ENCODE peak calls at places on chromosomes 1 and 21, in six cellular contexts. B, C, O, D, W and A are unnamed samples. For H3K4me1, the result is how much of the 10 kb centered on the place peaks cover.

GRCh38 chr1:193348126-193349045 is 162.0 kb upstream of the B3GALT2 start:
- DNase-seq in B (peak), C (no peak), O (peak), D (no peak), W (no peak), A (peak)

GRCh38 chr1:99801584-99801983 is 35.1 kb upstream of the FRRS1 start:
- DNase-seq in B (no peak), C (no peak), O (no peak), D (no peak), W (no peak), A (no peak)

GRCh38 chr1:36522021-36522420 is 39.3 kb upstream of the CSF3R start:
- DNase-seq in B (no peak), C (no peak), O (no peak), D (no peak), W (no peak), A (no peak)

GRCh38 chr1:202275061-202275770 is 66.5 kb downstream of the UBE2T start:
- DNase-seq in B (no peak), C (no peak), O (no peak), D (no peak), W (no peak), A (no peak)

GRCh38 chr21:44649701-44650100 is 3.5 kb downstream of the KRTAP10-11 start:
- DNase-seq in B (no peak), C (no peak), O (no peak), D (no peak), W (no peak), A (no peak)

GRCh38 chr1:50977575-50978143 is 7.6 kb downstream of the CDKN2C start:
- DNase-seq in B (peak), C (peak), O (peak), D (peak), W (peak), A (peak)

GRCh38 chr1:230425252-230426061 is 675 bp downstream of the PGBD5 start:
- DNase-seq in B (peak), C (no peak), O (peak), D (peak), W (no peak), A (peak)

GRCh38 chr21:32298148-32298559 is 501 bp upstream of the MRAP start:
- DNase-seq in B (no peak), C (no peak), O (no peak), D (no peak), W (no peak), A (no peak)

GRCh38 chr1:232335261-232335660 is 294.7 kb downstream of the SIPA1L2 start:
- DNase-seq in B (no peak), C (no peak), O (no peak), D (no peak), W (no peak), A (no peak)

GRCh38 chr1:223674119-223674890 is 8.8 kb upstream of the CAPN8 start:
- DNase-seq in B (no peak), C (no peak), O (peak), D (no peak), W (no peak), A (no peak)

GRCh38 chr1:51819810-51820209 is 58.7 kb downstream of the NRDC start:
- DNase-seq in B (peak), C (no peak), O (no peak), D (no peak), W (no peak), A (no peak)

GRCh38 chr1:201791051-201791774 is 37.7 kb upstream of the IPO9 start:
- DNase-seq in B (no peak), C (peak), O (no peak), D (no peak), W (no peak), A (no peak)

GRCh38 chr21:43982489-43983078 is 29.5 kb upstream of the TRAPPC10 start:
- DNase-seq in B (no peak), C (no peak), O (no peak), D (no peak), W (no peak), A (no peak)

GRCh38 chr1:6052543-6053205 is 7.0 kb downstream of the KCNAB2 start:
- DNase-seq in B (peak), C (peak), O (peak), D (peak), W (peak), A (peak)

GRCh38 chr1:106798991-106799390 is 257.5 kb upstream of the PRMT6 start:
- DNase-seq in B (peak), C (no peak), O (no peak), D (no peak), W (peak), A (no peak)

GRCh38 chr1:244836135-244836521 is 670 bp downstream of the COX20 start:
- DNase-seq in B (peak), C (peak), O (peak), D (no peak), W (peak), A (peak)

GRCh38 chr1:156118175-156118868 is 3.8 kb downstream of the LMNA start:
- DNase-seq in B (peak), C (no peak), O (no peak), D (no peak), W (peak), A (no peak)

GRCh38 chr21:15252437-15252836 is 187.6 kb upstream of the NRIP1 start:
- DNase-seq in B (no peak), C (no peak), O (no peak), D (no peak), W (no peak), A (no peak)

GRCh38 chr1:223515915-223516314 is 122.7 kb downstream of the CCDC185 start:
- DNase-seq in B (no peak), C (no peak), O (no peak), D (no peak), W (no peak), A (no peak)

GRCh38 chr1:116724765-116725375 is 29.4 kb upstream of the CD2 start:
- DNase-seq in B (peak), C (peak), O (peak), D (peak), W (peak), A (peak)

GRCh38 chr1:92961896-92962752 is 862 bp upstream of the DIPK1A start:
- DNase-seq in B (peak), C (peak), O (peak), D (peak), W (peak), A (peak)

GRCh38 chr1:190474587-190475305 is 2.9 kb downstream of the BRINP3 start:
- DNase-seq in B (no peak), C (no peak), O (peak), D (no peak), W (no peak), A (peak)

GRCh38 chr1:235199441-235199840 is 38.4 kb upstream of the RBM34 start:
- DNase-seq in B (peak), C (peak), O (peak), D (no peak), W (no peak), A (peak)

GRCh38 chr21:43881283-43881682 is 16.3 kb downstream of the AGPAT3 start:
- DNase-seq in B (no peak), C (no peak), O (no peak), D (no peak), W (no peak), A (no peak)

GRCh38 chr1:210347112-210347511 is 18.4 kb downstream of the HHAT start:
- DNase-seq in B (peak), C (no peak), O (no peak), D (peak), W (no peak), A (no peak)

GRCh38 chr1:210400043-210400840 is 71.5 kb downstream of the HHAT start:
- DNase-seq in B (peak), C (peak), O (peak), D (peak), W (peak), A (peak)

GRCh38 chr1:212749924-212750535 is 41.5 kb downstream of the NSL1 start:
- DNase-seq in B (peak), C (peak), O (peak), D (peak), W (peak), A (peak)

GRCh38 chr1:166133276-166133841 is 33.4 kb downstream of the FAM78B start:
- DNase-seq in B (no peak), C (peak), O (peak), D (peak), W (peak), A (peak)

GRCh38 chr1:27637052-27637451 is 2.1 kb upstream of the FGR start:
- DNase-seq in B (peak), C (no peak), O (no peak), D (no peak), W (no peak), A (no peak)

DNA sequence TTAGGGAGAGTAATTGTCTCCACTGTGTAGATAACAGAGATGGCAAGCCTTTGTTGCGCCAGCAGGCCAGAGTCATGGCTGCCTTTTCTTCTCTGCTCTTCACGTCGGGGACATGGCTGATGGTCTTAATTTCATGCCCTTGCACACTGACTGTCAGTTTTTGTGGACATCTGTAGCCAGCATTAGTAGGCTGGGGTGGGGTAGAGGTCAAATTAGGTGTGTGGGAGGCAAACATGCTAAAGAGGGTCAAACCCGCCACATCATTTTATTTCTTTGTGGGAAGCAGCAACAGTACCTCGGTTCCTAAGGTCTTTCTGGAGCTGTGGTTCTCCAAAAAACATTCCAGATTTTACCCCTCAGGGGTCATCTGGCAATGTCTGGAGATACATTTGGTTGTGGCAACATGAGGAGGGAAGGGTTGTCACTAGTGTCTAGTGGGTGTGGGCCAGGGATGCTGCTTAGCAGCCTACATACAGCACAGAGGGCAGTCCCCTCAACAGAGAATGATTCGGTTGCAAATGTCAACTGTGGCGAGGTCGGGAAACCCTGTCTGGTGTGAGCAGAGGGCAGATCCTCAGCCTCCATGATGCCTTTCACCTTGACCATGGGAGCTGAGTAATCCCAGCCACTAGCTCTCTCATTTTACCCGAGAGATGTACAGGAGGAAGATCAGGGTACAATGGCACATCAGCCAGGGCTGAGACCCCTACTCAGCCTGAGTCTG is 14.7 kb downstream of the RUNX1 start:
- DNase-seq in B (no peak), C (no peak), O (no peak), D (no peak), W (no peak), A (no peak)
- H3K4me1 ChIP-seq in B (under half), C (under half), O (under half), D (under half), W (under half), A (under half)

GRCh38 chr1:205913451-205914204 is 29.6 kb downstream of the SLC26A9 start:
- DNase-seq in B (peak), C (no peak), O (no peak), D (no peak), W (no peak), A (no peak)
- TF ChIP-seq EZH2phosphoT487 in B (no peak), C (no peak), O (no peak), D (no peak), W (no peak), A (no peak)

GRCh38 chr1:22110016-22110415 is 32.9 kb downstream of the WNT4 start:
- DNase-seq in B (no peak), C (no peak), O (no peak), D (no peak), W (no peak), A (no peak)
- H3K4me1 ChIP-seq in B (under half), C (under half), O (under half), D (under half), W (under half), A (under half)

DNA sequence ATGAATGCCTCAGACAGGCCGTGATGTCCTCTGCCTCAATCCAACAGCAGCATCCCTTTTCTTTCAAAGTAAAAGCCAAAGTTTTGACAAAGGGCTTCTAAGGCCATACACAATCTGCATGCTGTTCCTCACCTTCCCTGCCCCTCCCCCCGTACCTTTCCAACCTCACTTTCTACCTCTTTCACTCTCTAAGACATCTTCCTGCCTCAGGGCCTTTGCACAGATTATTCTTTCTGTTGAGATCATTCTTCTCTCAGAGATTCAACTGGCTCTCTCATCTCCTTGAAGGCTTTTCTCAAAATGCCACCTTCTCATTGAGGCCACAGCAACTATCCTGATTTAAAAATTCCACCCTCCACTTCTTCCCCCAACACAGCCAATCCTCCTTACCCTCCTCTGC is 58.9 kb upstream of the GADD45A start:
- DNase-seq in B (no peak), C (no peak), O (no peak), D (no peak), W (no peak), A (no peak)
- TF ChIP-seq EZH2phosphoT487 in B (no peak), C (no peak), O (no peak), D (no peak), W (no peak), A (no peak)

DNA sequence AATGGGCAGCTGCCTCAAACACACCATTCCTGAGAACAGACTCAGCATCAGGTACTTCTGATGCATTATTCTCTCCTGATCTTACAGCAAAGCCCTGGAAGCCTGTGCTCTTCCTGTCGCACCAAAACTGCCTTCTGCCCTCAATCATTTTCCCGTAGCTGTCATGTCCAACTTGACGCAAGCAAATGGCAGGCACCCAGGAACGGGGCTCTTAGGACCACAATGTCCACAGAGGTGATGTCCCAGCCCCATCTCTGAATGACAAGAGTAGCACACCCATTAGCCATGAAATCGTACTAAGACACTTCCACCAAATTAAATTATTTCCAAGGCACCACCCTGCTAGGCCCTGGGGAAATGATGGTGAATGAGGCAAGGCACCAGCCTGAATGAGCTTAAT is 47.1 kb downstream of the PTPN14 start:
- DNase-seq in B (no peak), C (no peak), O (no peak), D (no peak), W (no peak), A (no peak)
- H3K4me1 ChIP-seq in B (under half), C (under half), O (half or more), D (under half), W (under half), A (under half)